ENCODE peak calls at places on chromosomes 6 and 20, in nine cellular contexts. U, Q, H, P, O, Y, X, D and S are unnamed samples.

GRCh38 chr20:20273281-20273680 is 94.6 kb upstream of the INSM1 start:
- DNase-seq in U (no peak), Q (no peak), H (no peak), P (no peak), O (no peak), Y (no peak), X (no peak), D (no peak), S (no peak)

GRCh38 chr20:62159052-62159451 is 15.5 kb downstream of the SS18L1 start:
- DNase-seq in U (no peak), Q (no peak), H (no peak), P (no peak), O (no peak), Y (no peak), X (no peak), D (no peak), S (no peak)

GRCh38 chr6:139584599-139584998 is 210.2 kb upstream of the CITED2 start:
- DNase-seq in U (no peak), Q (no peak), H (no peak), P (no peak), O (no peak), Y (no peak), X (no peak), D (no peak), S (no peak)

GRCh38 chr6:83417880-83418663 is 12.8 kb downstream of the ME1 start:
- DNase-seq in U (no peak), Q (peak; percentile 81), H (peak; percentile 38), P (no peak), O (peak; percentile 46), Y (peak; percentile 27), X (no peak), D (peak; percentile 36), S (no peak)

GRCh38 chr20:62818592-62819493 is 2.0 kb downstream of the COL9A3 start:
- DNase-seq in U (no peak), Q (peak; percentile 70), H (peak; percentile 73), P (no peak), O (peak; percentile 49), Y (no peak), X (no peak), D (peak; percentile 51), S (no peak)

GRCh38 chr6:41527721-41528408 is 18.3 kb upstream of the FOXP4 start:
- DNase-seq in U (no peak), Q (peak; percentile 38), H (peak; percentile 36), P (no peak), O (no peak), Y (no peak), X (no peak), D (peak; percentile 50), S (no peak)

GRCh38 chr20:18615020-18615652 is 27.3 kb downstream of the DTD1 start:
- DNase-seq in U (no peak), Q (no peak), H (no peak), P (no peak), O (no peak), Y (no peak), X (no peak), D (no peak), S (no peak)

GRCh38 chr20:2261105-2261504 is 34.7 kb upstream of the TGM3 start:
- DNase-seq in U (no peak), Q (no peak), H (no peak), P (no peak), O (peak; percentile 53), Y (no peak), X (no peak), D (no peak), S (no peak)

GRCh38 chr20:21241400-21241799 is 61.7 kb upstream of the XRN2 start:
- DNase-seq in U (no peak), Q (no peak), H (no peak), P (no peak), O (no peak), Y (no peak), X (no peak), D (no peak), S (no peak)

GRCh38 chr6:142697912-142698311 is 247.1 kb downstream of the HIVEP2 start:
- DNase-seq in U (no peak), Q (peak; percentile 37), H (no peak), P (no peak), O (no peak), Y (no peak), X (no peak), D (no peak), S (no peak)

GRCh38 chr6:33278810-33279209 is 1.9 kb downstream of the B3GALT4 start:
- DNase-seq in U (no peak), Q (no peak), H (no peak), P (no peak), O (no peak), Y (no peak), X (no peak), D (no peak), S (no peak)

GRCh38 chr6:82862543-82862942 is 203.1 kb downstream of the UBE3D start:
- DNase-seq in U (no peak), Q (peak; percentile 44), H (no peak), P (no peak), O (peak; percentile 80), Y (peak; percentile 12), X (no peak), D (no peak), S (no peak)

GRCh38 chr6:168496932-168497331 is 55.9 kb downstream of the SMOC2 start:
- DNase-seq in U (no peak), Q (no peak), H (no peak), P (no peak), O (no peak), Y (no peak), X (no peak), D (peak; percentile 54), S (no peak)

GRCh38 chr6:37007340-37008043 is 2.0 kb downstream of the FGD2 start:
- DNase-seq in U (no peak), Q (no peak), H (no peak), P (no peak), O (no peak), Y (no peak), X (no peak), D (peak; percentile 53), S (no peak)

GRCh38 chr20:57904706-57905105 is 194.9 kb upstream of the PMEPA1 start:
- DNase-seq in U (no peak), Q (no peak), H (no peak), P (no peak), O (no peak), Y (no peak), X (no peak), D (no peak), S (no peak)

GRCh38 chr6:1597924-1598323 is 11.8 kb upstream of the FOXC1 start:
- DNase-seq in U (no peak), Q (peak; percentile 86), H (no peak), P (no peak), O (peak; percentile 41), Y (no peak), X (no peak), D (no peak), S (no peak)

GRCh38 chr6:142207265-142207877 is 60.3 kb downstream of the VTA1 start:
- DNase-seq in U (peak; percentile 7), Q (peak; percentile 83), H (peak; percentile 14), P (peak; percentile 19), O (peak; percentile 36), Y (peak; percentile 43), X (no peak), D (peak; percentile 56), S (peak; percentile 27)

GRCh38 chr6:33702345-33702977 is 9.0 kb downstream of the UQCC2 start:
- DNase-seq in U (no peak), Q (peak; percentile 75), H (peak; percentile 82), P (no peak), O (peak; percentile 64), Y (no peak), X (no peak), D (peak; percentile 74), S (peak; percentile 12)

GRCh38 chr6:118739976-118740771 is 88.8 kb upstream of the CEP85L start:
- DNase-seq in U (no peak), Q (peak; percentile 52), H (peak; percentile 20), P (no peak), O (peak; percentile 15), Y (peak; percentile 39), X (no peak), D (no peak), S (no peak)

GRCh38 chr20:54474866-54475265 is 527 bp upstream of the DOK5 start:
- DNase-seq in U (no peak), Q (no peak), H (no peak), P (no peak), O (no peak), Y (no peak), X (no peak), D (no peak), S (no peak)

GRCh38 chr6:42106663-42107023 is 35.8 kb downstream of the C6orf132 start:
- DNase-seq in U (no peak), Q (no peak), H (no peak), P (no peak), O (no peak), Y (no peak), X (no peak), D (no peak), S (no peak)

GRCh38 chr20:2124632-2125131 is 23.1 kb downstream of the STK35 start:
- DNase-seq in U (no peak), Q (no peak), H (no peak), P (no peak), O (no peak), Y (no peak), X (no peak), D (no peak), S (no peak)

GRCh38 chr20:62134735-62135231 is 8.4 kb downstream of the PSMA7 start:
- DNase-seq in U (no peak), Q (peak; percentile 71), H (no peak), P (no peak), O (no peak), Y (no peak), X (no peak), D (no peak), S (no peak)

GRCh38 chr6:157323114-157323923 is at the start of gene TMEM242:
- DNase-seq in U (peak; percentile 86), Q (peak; percentile 97), H (peak; percentile 89), P (peak; percentile 80), O (peak; percentile 92), Y (peak; percentile 79), X (no peak), D (peak; percentile 89), S (peak; percentile 87)

GRCh38 chr6:89044988-89045387 is 35.6 kb upstream of the PNRC1 start:
- DNase-seq in U (no peak), Q (no peak), H (no peak), P (no peak), O (no peak), Y (no peak), X (no peak), D (no peak), S (no peak)

GRCh38 chr20:18057106-18057993 is at the start of gene OVOL2:
- DNase-seq in U (no peak), Q (peak; percentile 2), H (no peak), P (no peak), O (no peak), Y (no peak), X (no peak), D (peak; percentile 74), S (no peak)

GRCh38 chr20:11686900-11687543 is 230.7 kb upstream of the BTBD3 start:
- DNase-seq in U (no peak), Q (peak; percentile 4), H (peak; percentile 8), P (no peak), O (no peak), Y (no peak), X (peak; percentile 18), D (peak; percentile 39), S (no peak)

GRCh38 chr20:62651285-62652021 is 9.2 kb downstream of the SLCO4A1 start:
- DNase-seq in U (peak; percentile 86), Q (peak; percentile 50), H (no peak), P (peak; percentile 84), O (no peak), Y (no peak), X (no peak), D (no peak), S (peak; percentile 83)

GRCh38 chr6:40164345-40164755 is 230.1 kb upstream of the MOCS1 start:
- DNase-seq in U (no peak), Q (no peak), H (no peak), P (no peak), O (peak; percentile 84), Y (no peak), X (no peak), D (peak; percentile 58), S (no peak)

GRCh38 chr6:159152014-159152413 is 17.2 kb upstream of the FNDC1 start:
- DNase-seq in U (no peak), Q (peak; percentile 16), H (no peak), P (no peak), O (no peak), Y (no peak), X (no peak), D (no peak), S (no peak)

GRCh38 chr20:1328680-1329330 is at the start of gene SDCBP2:
- DNase-seq in U (no peak), Q (no peak), H (no peak), P (no peak), O (no peak), Y (no peak), X (no peak), D (no peak), S (no peak)